ENCODE peak calls at places on chromosomes 16 and 17, in nine cellular contexts. W is fibroblast of lung, F is cardiac muscle cell, K is AG09309, B is transverse colon, Y is natural killer cell, H is AG10803, O is CD14-positive monocyte, S is lung. X is an unnamed sample.

GRCh38 chr16:30997887-30998711 is 12.3 kb downstream of the STX1B start:
- DNase-seq in W (peak; percentile 92), F (no peak), K (no peak), B (no peak), Y (no peak), H (peak; percentile 82), O (no peak), S (no peak), X (no peak)

GRCh38 chr17:21360048-21360447 is 16.1 kb upstream of the KCNJ12 start:
- DNase-seq in W (no peak), F (no peak), K (no peak), B (no peak), Y (no peak), H (no peak), O (no peak), S (no peak), X (no peak)

GRCh38 chr16:84554627-84555328 is 50.3 kb upstream of the MEAK7 start:
- DNase-seq in W (no peak), F (no peak), K (no peak), B (no peak), Y (no peak), H (no peak), O (no peak), S (no peak), X (no peak)

GRCh38 chr17:77857613-77858012 is 100.9 kb upstream of the TNRC6C start:
- DNase-seq in W (peak; percentile 28), F (no peak), K (no peak), B (no peak), Y (no peak), H (no peak), O (no peak), S (no peak), X (no peak)

GRCh38 chr17:83058478-83059167 is 20.8 kb upstream of the METRNL start:
- DNase-seq in W (no peak), F (no peak), K (no peak), B (no peak), Y (no peak), H (no peak), O (no peak), S (no peak), X (peak; percentile 15)

GRCh38 chr16:28554634-28555423 is 1.1 kb downstream of the SGF29 start:
- DNase-seq in W (no peak), F (no peak), K (no peak), B (no peak), Y (no peak), H (no peak), O (no peak), S (no peak), X (no peak)

GRCh38 chr17:75854111-75854748 is 905 bp downstream of the WBP2 start:
- DNase-seq in W (peak; percentile 63), F (no peak), K (no peak), B (no peak), Y (no peak), H (peak; percentile 74), O (no peak), S (no peak), X (no peak)

GRCh38 chr16:56357291-56357764 is 68.0 kb downstream of the AMFR start:
- DNase-seq in W (peak; percentile 81), F (no peak), K (no peak), B (peak; percentile 7), Y (peak; percentile 9), H (peak; percentile 38), O (peak; percentile 33), S (no peak), X (peak; percentile 24)

GRCh38 chr17:4751925-4752324 is 12.2 kb upstream of the CXCL16 start:
- DNase-seq in W (no peak), F (no peak), K (no peak), B (no peak), Y (no peak), H (peak; percentile 32), O (no peak), S (no peak), X (no peak)

GRCh38 chr16:89504061-89504460 is 4.1 kb upstream of the SPG7 start:
- DNase-seq in W (no peak), F (no peak), K (no peak), B (no peak), Y (no peak), H (no peak), O (no peak), S (no peak), X (no peak)

GRCh38 chr16:89506113-89506504 is 2.1 kb upstream of the SPG7 start:
- DNase-seq in W (no peak), F (no peak), K (no peak), B (no peak), Y (no peak), H (no peak), O (no peak), S (no peak), X (peak; percentile 61)

GRCh38 chr16:89506791-89507191 is 1.4 kb upstream of the SPG7 start:
- DNase-seq in W (peak; percentile 6), F (no peak), K (no peak), B (no peak), Y (peak; percentile 46), H (no peak), O (no peak), S (no peak), X (no peak)

GRCh38 chr16:89507219-89507833 is 877 bp upstream of the SPG7 start:
- DNase-seq in W (no peak), F (no peak), K (no peak), B (no peak), Y (no peak), H (no peak), O (no peak), S (no peak), X (peak; percentile 32)

DNA sequence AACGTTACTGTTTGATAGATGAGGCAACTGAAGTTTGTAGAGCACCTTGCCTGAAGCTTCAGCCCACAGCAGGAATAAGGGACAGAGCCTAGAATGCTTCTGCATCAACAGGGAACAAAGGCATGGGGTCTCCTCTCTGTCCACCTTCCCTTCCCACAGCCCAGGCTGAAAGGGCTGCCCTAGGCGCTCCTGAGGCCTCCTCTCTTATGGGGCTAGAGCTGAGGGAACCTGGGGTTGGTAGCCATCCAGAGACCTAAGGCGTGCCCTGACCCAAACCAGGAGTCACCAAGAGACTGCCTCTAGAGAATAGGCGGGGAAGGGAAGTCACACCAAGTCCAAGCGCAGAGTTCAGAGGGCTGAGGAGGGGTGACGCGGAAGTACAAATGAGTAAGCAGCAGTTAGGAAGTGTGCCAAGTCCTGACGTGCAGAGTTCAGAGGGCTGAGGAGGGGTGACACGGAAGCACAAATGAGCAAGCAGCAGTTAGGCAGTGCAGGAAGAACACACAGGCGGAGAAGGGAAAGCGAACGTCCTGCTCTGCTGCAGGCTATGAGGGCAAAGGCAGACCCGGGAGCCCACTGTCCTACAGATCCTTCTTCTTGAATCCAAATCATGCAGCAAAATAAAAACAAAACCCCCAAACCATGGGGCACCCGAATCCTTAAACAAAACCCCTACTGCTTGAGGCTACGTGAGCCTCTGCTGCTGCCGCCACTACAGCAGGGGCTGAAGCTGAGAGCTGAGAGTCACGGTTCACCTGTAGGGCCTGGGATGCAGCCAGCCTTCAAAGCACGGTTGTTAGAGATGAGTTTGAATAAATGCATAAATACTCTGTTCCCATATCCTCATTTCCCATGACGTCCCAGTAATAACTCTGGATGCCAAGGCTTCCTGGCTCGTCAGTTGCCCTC is 2.7 kb upstream of the SPG7 start:
- DNase-seq in W (peak; percentile 72), F (no peak), K (no peak), B (peak; percentile 97), Y (peak; percentile 76), H (peak; percentile 72), O (peak; percentile 98), S (peak; percentile 96), X (peak; percentile 97)
- TF ChIP-seq CTCF in W (no peak), F (no peak), K (no peak), B (no peak), Y (no peak), H (no peak), O (no peak), S (no peak), X (no peak)

DNA sequence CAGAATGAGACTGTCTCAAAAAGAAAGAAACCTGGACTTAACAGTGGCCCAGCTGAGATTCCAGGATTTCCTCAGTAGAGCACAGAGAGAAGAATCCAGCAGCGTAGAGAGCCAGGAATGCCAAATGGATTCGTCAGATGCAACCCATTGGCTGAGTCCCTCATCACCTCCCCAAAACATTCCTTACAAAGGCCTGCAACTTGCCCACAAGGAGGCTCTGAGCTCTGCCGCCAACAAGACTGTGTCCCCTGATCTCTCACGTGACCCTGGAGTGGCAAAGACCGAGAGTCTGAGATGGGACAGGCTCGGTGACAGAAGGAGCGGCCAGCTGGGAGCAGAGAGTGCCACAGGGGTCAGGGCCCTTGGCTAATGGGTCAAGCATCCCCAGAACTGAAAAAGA is 6.9 kb upstream of the CHMP6 start:
- DNase-seq in W (peak; percentile 98), F (peak; percentile 66), K (peak; percentile 91), B (no peak), Y (no peak), H (peak; percentile 98), O (peak; percentile 24), S (no peak), X (no peak)
- TF ChIP-seq CTCF in W (peak; percentile 46), F (peak; percentile 51), K (peak; percentile 56), B (peak; percentile 32), Y (no peak), H (peak; percentile 63), O (no peak), S (no peak), X (no peak)

DNA sequence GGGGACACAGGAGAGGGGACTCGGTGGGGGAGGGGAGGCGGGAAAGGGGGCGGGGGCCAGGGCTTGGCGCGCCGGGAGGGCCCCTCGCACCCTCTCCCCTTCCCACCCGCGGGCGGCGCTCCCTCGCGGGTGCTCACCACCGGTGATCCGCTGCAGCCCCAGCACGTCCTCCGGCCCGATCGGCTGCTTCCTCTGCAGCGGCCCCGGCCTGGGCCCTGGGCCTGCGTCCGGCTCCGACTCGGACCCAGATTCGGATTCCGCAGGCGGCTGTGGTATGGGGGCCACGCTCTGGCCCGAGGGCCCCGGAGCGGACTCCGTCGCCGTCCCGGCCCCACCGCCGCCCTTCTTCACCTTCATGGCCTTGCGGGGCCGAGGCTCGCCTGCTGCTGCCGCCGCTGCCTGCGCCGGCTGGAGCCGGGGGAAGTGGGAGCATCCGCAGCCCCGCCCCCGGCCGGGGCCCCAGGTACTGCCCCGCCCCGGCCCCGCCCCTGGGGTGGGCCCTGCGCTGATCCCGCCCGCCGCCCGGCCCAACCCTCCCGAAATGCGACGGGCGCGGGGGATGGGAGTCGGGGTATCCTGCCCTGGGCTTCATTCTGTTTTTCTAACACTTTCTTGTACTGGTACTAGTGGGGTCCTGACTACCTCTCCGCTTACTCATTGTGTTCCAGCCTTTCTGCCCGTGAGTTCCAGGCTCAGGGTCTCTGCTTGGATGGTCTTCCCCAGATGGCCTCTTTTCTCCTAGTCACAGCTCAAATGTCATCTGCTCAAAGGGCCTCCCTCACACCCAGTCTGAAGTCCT is at the start of gene UNC119:
- DNase-seq in W (peak; percentile 60), F (peak; percentile 92), K (no peak), B (peak; percentile 87), Y (peak; percentile 80), H (peak; percentile 61), O (peak; percentile 56), S (peak; percentile 69), X (peak; percentile 85)
- TF ChIP-seq CTCF in W (no peak), F (no peak), K (no peak), B (no peak), Y (no peak), H (no peak), O (no peak), S (no peak), X (no peak)

DNA sequence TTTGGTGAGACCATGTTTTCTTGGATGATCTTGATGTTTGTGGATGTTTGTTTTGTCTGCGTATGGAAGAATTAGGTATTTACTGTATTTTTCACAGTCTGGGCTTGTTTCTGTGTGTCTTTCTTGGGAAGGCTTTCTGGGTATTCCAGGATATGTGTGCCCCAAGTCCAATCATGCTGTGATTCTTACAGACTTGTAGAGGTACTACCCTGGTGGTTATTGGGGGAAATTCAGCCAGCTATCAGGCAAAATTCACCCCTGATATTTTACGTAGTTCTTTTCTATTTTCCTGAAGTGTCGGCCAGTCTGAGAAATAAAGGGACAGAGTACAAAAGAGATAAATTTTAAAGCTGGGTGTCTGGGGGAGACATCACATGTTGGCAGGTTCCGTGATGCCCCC is 33.4 kb upstream of the ARL4D start:
- DNase-seq in W (no peak), F (no peak), K (no peak), B (no peak), Y (no peak), H (no peak), O (no peak), S (no peak), X (no peak)
- TF ChIP-seq CTCF in W (no peak), F (no peak), K (peak; percentile 7), B (peak; percentile 15), Y (no peak), H (peak; percentile 34), O (peak; percentile 32), S (no peak), X (no peak)

X was measured in stomach.